ENCODE peak calls at places on chromosome 13, in eight cellular contexts. W is breast epithelium; T is H9; L is CD8-positive, alpha-beta T cell; I is WTC11; N is BE2C; Y is tibial nerve; C is A549. B is an unnamed sample.

GRCh38 chr13:80082396-80083096 is 258.4 kb downstream of the SPRY2 start:
- DNase-seq in W (no peak), Y (no peak), L (no peak), I (no peak), N (no peak), C (no peak), T (no peak), B (no peak)

GRCh38 chr13:23460309-23460708 is 26.8 kb upstream of the SACS start:
- DNase-seq in Y (no peak), T (no peak), C (no peak), W (no peak), N (no peak), I (no peak), L (no peak), B (no peak)

GRCh38 chr13:109154546-109154945 is 525.1 kb downstream of the MYO16 start:
- DNase-seq in L (no peak), W (no peak), T (no peak), N (no peak), Y (no peak), C (no peak), I (no peak), B (no peak)

GRCh38 chr13:69565334-69565733 is 542.3 kb upstream of the ATXN8OS start:
- DNase-seq in I (peak), N (peak), W (no peak), L (no peak), T (peak), Y (no peak), C (peak), B (no peak)

GRCh38 chr13:85093808-85094207 is 705.4 kb downstream of the SLITRK6 start:
- DNase-seq in L (no peak), Y (peak), T (no peak), C (no peak), I (no peak), N (peak), W (no peak), B (no peak)

GRCh38 chr13:22915442-22916082 is 265.2 kb upstream of the SGCG start:
- DNase-seq in I (peak), W (no peak), L (no peak), N (peak), C (peak), T (peak), Y (no peak), B (peak)

GRCh38 chr13:91708558-91708957 is 310.1 kb downstream of the GPC5 start:
- DNase-seq in I (no peak), W (no peak), N (no peak), T (no peak), Y (no peak), C (no peak), L (no peak), B (no peak)

GRCh38 chr13:34733720-34734119 is 208.3 kb upstream of the NBEA start:
- DNase-seq in I (no peak), W (no peak), C (no peak), Y (no peak), T (no peak), N (no peak), L (no peak), B (no peak)

GRCh38 chr13:19581675-19582074 is 20.3 kb upstream of the TPTE2 start:
- DNase-seq in L (no peak), T (no peak), C (no peak), Y (no peak), W (no peak), N (no peak), I (no peak), B (no peak)

GRCh38 chr13:30466841-30467252 is 1.1 kb upstream of the HMGB1 start:
- DNase-seq in L (no peak), T (no peak), Y (no peak), I (no peak), W (no peak), N (no peak), C (no peak), B (no peak)

GRCh38 chr13:92823059-92823458 is 403.5 kb upstream of the GPC6 start:
- DNase-seq in T (no peak), C (no peak), L (no peak), N (no peak), Y (no peak), I (no peak), W (no peak), B (no peak)

GRCh38 chr13:38758278-38758677 is 71.4 kb downstream of the FREM2 start:
- DNase-seq in I (no peak), Y (no peak), T (no peak), L (no peak), W (no peak), N (no peak), C (no peak), B (no peak)

GRCh38 chr13:44068737-44069136 is 189.0 kb downstream of the LACC1 start:
- DNase-seq in Y (no peak), I (no peak), T (no peak), L (no peak), W (no peak), N (no peak), C (no peak), B (no peak)

GRCh38 chr13:22176968-22177545 is 506.2 kb downstream of the FGF9 start:
- DNase-seq in I (no peak), Y (no peak), C (no peak), L (no peak), W (no peak), N (no peak), T (no peak), B (no peak)

GRCh38 chr13:111612918-111613317 is 292.5 kb downstream of the TEX29 start:
- DNase-seq in C (no peak), I (no peak), L (no peak), T (peak), W (no peak), N (no peak), Y (no peak), B (no peak)

GRCh38 chr13:67063036-67063435 is 167.1 kb downstream of the PCDH9 start:
- DNase-seq in N (no peak), W (peak), I (no peak), T (no peak), C (no peak), Y (no peak), L (no peak), B (no peak)

GRCh38 chr13:31946091-31946770 is 85.3 kb upstream of the FRY start:
- DNase-seq in C (no peak), T (no peak), Y (no peak), N (no peak), L (no peak), I (no peak), W (no peak), B (no peak)

GRCh38 chr13:79128158-79128557 is 277.9 kb downstream of the RBM26 start:
- DNase-seq in T (no peak), W (no peak), L (no peak), N (no peak), C (no peak), I (no peak), Y (no peak), B (no peak)

GRCh38 chr13:42409061-42409460 is 137.1 kb downstream of the AKAP11 start:
- DNase-seq in T (peak), C (no peak), Y (no peak), I (no peak), W (no peak), L (no peak), N (no peak), B (no peak)
- TF ChIP-seq CTCF in T (no peak), C (no peak), Y (no peak), I (no peak), W (no peak), L (no peak), N (no peak), B (no peak)

GRCh38 chr13:102948006-102948405 is 102.2 kb downstream of the ERCC5 start:
- DNase-seq in L (no peak), C (no peak), Y (peak), W (no peak), I (no peak), N (no peak), T (no peak), B (no peak)
- TF ChIP-seq CTCF in L (no peak), C (no peak), Y (no peak), W (no peak), I (no peak), N (no peak), T (no peak), B (no peak)

DNA sequence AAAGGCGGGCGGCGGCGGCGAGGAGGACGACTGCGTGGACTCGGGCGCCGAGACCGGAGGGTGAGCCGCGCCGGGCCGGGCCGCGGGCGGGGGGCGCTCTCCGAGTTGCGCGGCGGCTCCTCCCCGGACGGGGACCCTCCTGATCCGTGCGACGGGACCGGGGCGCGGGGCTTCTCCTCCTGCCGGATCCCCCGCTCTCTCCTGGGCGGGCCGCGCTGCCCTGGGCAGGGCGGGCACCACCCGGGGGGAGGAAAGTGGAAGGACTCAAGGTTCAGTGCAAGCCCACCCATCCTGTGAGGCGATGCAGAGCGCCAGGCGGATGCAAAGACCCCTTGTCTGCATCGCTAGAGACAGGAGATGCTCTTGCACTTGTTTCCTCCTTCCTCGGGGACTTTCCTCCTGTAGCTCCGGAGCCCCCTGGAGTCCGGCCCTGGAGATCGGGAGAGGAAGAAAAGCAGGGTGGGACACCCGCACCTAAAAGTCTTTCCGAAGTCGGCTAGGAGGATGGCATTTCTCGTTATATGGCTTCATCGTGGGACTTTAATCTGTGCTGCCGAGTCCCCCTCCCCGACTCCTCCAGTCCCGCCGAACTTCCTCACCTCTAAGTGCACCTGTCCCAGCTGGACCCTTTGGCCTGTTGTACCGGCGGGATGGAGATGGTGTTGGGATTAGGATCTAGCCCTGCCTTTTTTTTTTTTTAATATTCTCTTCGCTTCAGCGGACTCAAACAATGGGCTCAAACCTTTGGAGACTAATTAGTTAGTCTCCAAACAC is 499 bp downstream of the FAM124A start:
- DNase-seq in I (peak), C (peak), N (peak), Y (peak), W (no peak), T (no peak), L (no peak), B (no peak)
- TF ChIP-seq CTCF in I (no peak), C (peak), N (peak), Y (no peak), W (no peak), T (peak), L (no peak), B (no peak)

GRCh38 chr13:33629610-33630009 is 188.3 kb upstream of the RFC3 start:
- DNase-seq in I (no peak), Y (no peak), N (no peak), W (no peak), T (no peak), L (no peak), C (no peak), B (no peak)

GRCh38 chr13:33634526-33635111 is 183.3 kb upstream of the RFC3 start:
- DNase-seq in L (no peak), W (no peak), Y (no peak), N (no peak), T (no peak), I (no peak), C (no peak), B (no peak)

GRCh38 chr13:33637978-33638743 is 179.8 kb upstream of the RFC3 start:
- DNase-seq in T (no peak), L (no peak), W (no peak), N (no peak), C (no peak), Y (no peak), I (no peak), B (no peak)

GRCh38 chr13:33636955-33637670 is 180.8 kb upstream of the RFC3 start:
- DNase-seq in I (no peak), C (no peak), T (no peak), Y (no peak), L (no peak), N (no peak), W (no peak), B (no peak)

GRCh38 chr13:33633701-33634525 is 184.0 kb upstream of the RFC3 start:
- DNase-seq in N (no peak), C (no peak), Y (no peak), I (no peak), L (no peak), T (no peak), W (no peak), B (no peak)
- TF ChIP-seq CTCF in N (no peak), C (no peak), Y (no peak), I (no peak), L (no peak), T (no peak), W (no peak), B (no peak)

DNA sequence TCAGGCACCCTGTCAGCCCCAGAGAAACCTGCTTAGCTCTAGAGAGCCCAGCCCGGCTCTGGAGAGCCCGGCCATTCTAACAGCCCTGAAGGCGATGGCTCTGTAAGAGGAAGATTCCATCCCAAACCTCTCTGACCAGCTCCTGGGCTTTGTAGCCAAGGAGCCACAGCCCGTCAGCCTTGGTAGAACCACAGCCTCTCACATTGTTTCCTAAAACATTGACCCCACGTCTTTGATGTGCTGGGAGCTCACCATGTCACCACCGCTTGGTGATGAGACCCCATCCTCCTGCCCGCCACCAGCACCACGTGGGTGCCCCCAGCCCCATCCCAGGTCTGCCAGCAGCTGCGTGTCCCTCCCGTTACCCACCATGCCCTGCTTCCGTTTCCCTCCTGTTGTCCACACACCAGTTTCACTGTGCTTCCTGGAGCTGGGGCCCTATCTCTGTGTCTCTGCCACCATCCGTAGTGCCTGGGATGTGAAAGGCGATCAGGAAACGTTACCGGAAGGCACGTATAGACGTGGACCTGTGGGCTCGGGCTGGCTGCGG is 94.2 kb upstream of the MCF2L start:
- DNase-seq in L (no peak), C (no peak), I (no peak), N (no peak), T (no peak), Y (no peak), W (no peak), B (no peak)
- TF ChIP-seq CTCF in L (no peak), C (no peak), I (no peak), N (no peak), T (no peak), Y (no peak), W (no peak), B (no peak)

DNA sequence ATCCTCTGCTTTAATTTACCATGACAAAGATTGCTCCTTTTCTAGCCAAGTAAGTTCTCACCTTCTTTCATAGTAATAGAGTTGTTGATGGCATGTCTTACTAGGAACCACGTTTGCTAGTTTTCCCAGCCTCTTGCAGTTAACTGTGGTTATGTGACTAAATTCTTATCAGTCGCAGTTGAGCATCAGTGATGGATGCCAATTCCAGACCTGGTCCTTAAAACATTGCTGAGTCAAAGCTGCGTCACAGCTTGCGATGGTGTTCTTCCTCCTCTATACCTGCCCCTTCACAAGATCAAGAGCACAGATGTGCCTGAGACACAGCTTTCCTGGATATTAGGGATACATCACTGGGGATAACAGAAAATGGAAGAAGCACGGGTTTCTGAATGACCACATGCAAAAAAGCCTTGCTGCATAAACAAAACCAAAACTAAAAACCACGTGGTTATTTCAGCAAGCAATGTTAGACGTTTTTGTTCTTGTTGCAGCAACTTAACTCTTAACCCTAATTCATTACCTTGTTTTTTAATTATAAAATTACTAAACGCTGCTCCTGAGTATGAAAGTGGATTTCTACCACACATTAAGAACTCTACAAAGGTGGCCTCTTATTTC is 97.6 kb upstream of the DACH1 start:
- DNase-seq in L (no peak), T (no peak), I (no peak), Y (no peak), N (no peak), C (no peak), W (no peak), B (no peak)
- TF ChIP-seq CTCF in L (no peak), T (no peak), I (no peak), Y (no peak), N (no peak), C (no peak), W (no peak), B (no peak)

DNA sequence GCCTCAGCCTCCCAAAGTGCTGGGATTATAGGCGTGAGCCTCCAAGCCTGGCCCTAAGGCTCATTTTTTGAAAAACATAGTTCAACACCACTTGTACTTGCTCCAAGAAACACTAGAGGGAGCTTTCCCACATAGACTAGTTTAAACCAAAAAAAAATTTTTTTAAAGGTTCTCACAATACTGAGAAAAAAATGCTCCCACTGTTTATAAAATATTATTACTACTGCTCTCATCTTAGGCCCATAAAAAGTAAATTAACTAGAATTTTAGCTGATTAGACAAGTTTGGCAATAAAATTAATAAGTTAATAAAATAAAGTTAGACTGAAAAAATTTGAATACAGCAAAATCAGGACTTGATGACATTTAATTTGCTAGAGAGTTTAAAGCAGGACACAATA is 109.5 kb downstream of the TBC1D4 start:
- DNase-seq in C (peak), Y (peak), I (no peak), N (peak), W (no peak), T (no peak), L (no peak), B (peak)
- TF ChIP-seq CTCF in C (peak), Y (peak), I (peak), N (peak), W (peak), T (peak), L (peak), B (peak)

DNA sequence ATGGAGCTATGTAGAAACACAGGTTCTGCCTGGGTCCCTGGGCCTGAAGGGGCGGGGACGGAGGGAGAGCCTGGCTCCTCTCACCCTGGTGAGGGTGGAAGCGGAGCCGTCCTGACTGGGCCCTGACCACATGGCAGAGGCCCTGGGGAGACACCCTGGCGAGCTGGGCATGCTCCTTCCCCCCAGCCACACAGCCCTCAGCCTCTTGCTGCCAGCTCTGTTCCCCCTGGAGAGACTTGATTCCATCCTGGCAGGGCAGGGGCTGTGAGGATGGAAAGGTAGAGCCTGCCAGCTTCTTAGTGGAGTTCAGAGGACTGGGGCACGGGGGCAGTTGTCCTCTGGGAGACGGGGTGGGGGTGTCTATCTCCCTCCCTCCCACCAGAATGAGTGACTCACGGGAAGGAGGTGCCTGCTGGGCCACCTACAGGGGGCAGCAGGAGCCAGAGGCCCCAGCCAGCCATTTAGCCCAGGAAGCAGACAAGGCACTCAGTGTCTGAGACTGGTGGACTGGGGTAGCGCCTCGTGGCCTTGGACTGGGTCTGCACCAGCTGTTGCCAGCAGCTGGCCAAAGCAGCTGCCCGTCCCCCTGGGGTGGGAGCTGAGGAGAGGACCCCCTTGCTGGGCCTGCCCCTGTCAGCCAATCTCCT is 22.8 kb upstream of the RNF17 start:
- DNase-seq in I (no peak), W (no peak), N (no peak), Y (no peak), T (peak), L (no peak), C (no peak), B (no peak)
- TF ChIP-seq CTCF in I (no peak), W (no peak), N (peak), Y (no peak), T (peak), L (no peak), C (no peak), B (no peak)